ENCODE peak calls at places on chromosomes 6 and 20, in four cellular contexts. L is endodermal cell, W is KBM-7, M is right atrium auricular region. O is an unnamed sample.

GRCh38 chr6:30720738-30721197 is 616 bp downstream of the TUBB start:
- DNase-seq in W (peak; percentile 63), L (peak; percentile 80), M (peak; percentile 76), O (peak; percentile 77)

GRCh38 chr20:63703471-63703975 is 4.3 kb downstream of the ARFRP1 start:
- DNase-seq in L (no peak), W (no peak), M (no peak), O (no peak)

GRCh38 chr6:119575721-119576120 is 226.2 kb upstream of the MAN1A1 start:
- DNase-seq in M (no peak), L (no peak), W (no peak), O (no peak)

GRCh38 chr6:105431226-105431625 is 28.3 kb upstream of the PREP start:
- DNase-seq in W (peak; percentile 60), M (no peak), L (peak; percentile 48), O (peak; percentile 81)

GRCh38 chr20:62918830-62919229 is 7.5 kb downstream of the DIDO1 start:
- DNase-seq in L (no peak), W (peak; percentile 40), M (no peak), O (no peak)

GRCh38 chr6:43878823-43879495 is 108.9 kb downstream of the VEGFA start:
- DNase-seq in W (no peak), L (no peak), M (no peak), O (no peak)

GRCh38 chr20:41575412-41575811 is 42.8 kb downstream of the CHD6 start:
- DNase-seq in L (no peak), W (no peak), M (no peak), O (no peak)

GRCh38 chr6:169490830-169491229 is 211.0 kb downstream of the WDR27 start:
- DNase-seq in L (no peak), W (no peak), M (no peak), O (no peak)

GRCh38 chr6:25342784-25343183 is 63.6 kb downstream of the CARMIL1 start:
- DNase-seq in W (peak; percentile 43), L (no peak), M (no peak), O (no peak)

GRCh38 chr6:137820425-137820824 is 46.6 kb upstream of the TNFAIP3 start:
- DNase-seq in L (no peak), W (no peak), M (no peak), O (no peak)

GRCh38 chr6:54195637-54196036 is 84.4 kb downstream of the MLIP start:
- DNase-seq in M (no peak), L (no peak), W (no peak), O (no peak)

GRCh38 chr20:24257171-24257570 is 212.3 kb upstream of the SYNDIG1 start:
- DNase-seq in M (no peak), W (no peak), L (no peak), O (no peak)

GRCh38 chr6:51045548-51045947 is 226.9 kb downstream of the TFAP2B start:
- DNase-seq in W (no peak), L (no peak), M (no peak), O (no peak)

GRCh38 chr20:34549291-34549928 is 9.1 kb upstream of the MAP1LC3A start:
- DNase-seq in M (no peak), W (peak; percentile 23), L (peak; percentile 92), O (peak; percentile 93)

GRCh38 chr6:36364669-36365479 is 22.6 kb downstream of the ETV7 start:
- DNase-seq in M (no peak), L (peak; percentile 35), W (no peak), O (no peak)

GRCh38 chr6:6927437-6928361 is 180.1 kb upstream of the RREB1 start:
- DNase-seq in W (no peak), L (peak; percentile 73), M (no peak), O (peak; percentile 19)

GRCh38 chr6:113644861-113645575 is 212.1 kb upstream of the MARCKS start:
- DNase-seq in W (no peak), L (no peak), M (no peak), O (no peak)

GRCh38 chr6:99592900-99593299 is 13.7 kb upstream of the PRDM13 start:
- DNase-seq in L (no peak), M (no peak), W (peak; percentile 41), O (no peak)

GRCh38 chr6:53702316-53702715 is 36.8 kb upstream of the KLHL31 start:
- DNase-seq in M (no peak), L (no peak), W (peak; percentile 57), O (no peak)

GRCh38 chr6:11947063-11947462 is 65.0 kb upstream of the HIVEP1 start:
- DNase-seq in L (no peak), W (no peak), M (no peak), O (peak; percentile 62)

GRCh38 chr6:167497387-167498056 is 172.6 kb downstream of the TTLL2 start:
- DNase-seq in M (no peak), W (no peak), L (no peak), O (no peak)

GRCh38 chr6:170080169-170080827 is 210.6 kb downstream of the DLL1 start:
- DNase-seq in M (peak; percentile 34), L (peak; percentile 35), W (no peak), O (no peak)

GRCh38 chr6:119110601-119111548 is 32.4 kb upstream of the FAM184A start:
- DNase-seq in W (peak; percentile 80), M (no peak), L (peak; percentile 77), O (peak; percentile 75)

GRCh38 chr20:43667341-43668132 is 623 bp downstream of the MYBL2 start:
- DNase-seq in L (peak; percentile 84), W (peak; percentile 55), M (no peak), O (peak; percentile 81)

GRCh38 chr6:98335594-98335993 is 498.8 kb upstream of the POU3F2 start:
- DNase-seq in W (no peak), L (no peak), M (no peak), O (no peak)

GRCh38 chr6:52724406-52725121 is 38.7 kb downstream of the GSTA2 start:
- DNase-seq in W (peak; percentile 63), L (peak; percentile 91), M (peak; percentile 88), O (peak; percentile 78)

GRCh38 chr6:166433096-166433495 is 50.4 kb upstream of the MPC1 start:
- DNase-seq in W (no peak), L (no peak), M (no peak), O (no peak)

GRCh38 chr20:57656252-57656820 is 36.1 kb upstream of the ZBP1 start:
- DNase-seq in L (peak; percentile 33), W (no peak), M (peak; percentile 54), O (no peak)

GRCh38 chr6:129936329-129937165 is 75.4 kb upstream of the TMEM244 start:
- DNase-seq in W (peak; percentile 69), L (peak; percentile 78), M (no peak), O (peak; percentile 90)

GRCh38 chr6:53244532-53244931 is 95.9 kb upstream of the GCM1 start:
- DNase-seq in L (no peak), W (no peak), M (no peak), O (no peak)

GRCh38 chr6:24864345-24864744 is 65.6 kb upstream of the ARMH2 start:
- DNase-seq in L (no peak), M (no peak), W (no peak), O (no peak)

GRCh38 chr6:142746524-142746923 is 198.5 kb downstream of the HIVEP2 start:
- DNase-seq in W (peak; percentile 39), M (no peak), L (peak; percentile 81), O (peak; percentile 87)

GRCh38 chr6:143594647-143595046 is 83.1 kb upstream of the PHACTR2 start:
- DNase-seq in M (no peak), W (no peak), L (no peak), O (no peak)

GRCh38 chr20:7859371-7859802 is 80.9 kb downstream of the HAO1 start:
- DNase-seq in W (peak; percentile 24), M (no peak), L (peak; percentile 52), O (peak; percentile 72)

GRCh38 chr6:132797975-132798819 is at the start of gene SLC18B1:
- DNase-seq in W (peak; percentile 73), M (peak; percentile 64), L (peak; percentile 87), O (peak; percentile 84)

GRCh38 chr20:667351-668034 is 8.1 kb downstream of the SCRT2 start:
- DNase-seq in W (peak; percentile 46), L (peak; percentile 92), M (peak; percentile 69), O (peak; percentile 87)

GRCh38 chr6:100468966-100469859 is 4.5 kb upstream of the SIM1 start:
- DNase-seq in W (no peak), M (no peak), L (peak; percentile 70), O (peak; percentile 61)